ENCODE peak calls at places on chromosomes 12 and 14, in seven cellular contexts. P, S, Y, I, N, C and Q are unnamed samples.

GRCh38 chr12:52971701-52972329 is 22.9 kb downstream of the KRT18 start:
- DNase-seq in P (peak; percentile 79), Y (peak; percentile 75), C (peak; percentile 98), N (no peak), S (no peak), I (peak; percentile 87), Q (peak; percentile 91)

GRCh38 chr14:23056956-23057756 is at the start of gene CDH24:
- DNase-seq in P (peak; percentile 65), N (peak; percentile 83), I (peak; percentile 74), Y (peak; percentile 57), S (peak; percentile 78), C (peak; percentile 82), Q (peak; percentile 79)

GRCh38 chr14:67955241-67955640 is 135.7 kb downstream of the RAD51B start:
- DNase-seq in Y (no peak), P (no peak), S (no peak), C (peak; percentile 67), N (no peak), I (no peak), Q (no peak)

GRCh38 chr14:54221971-54222370 is 174.8 kb upstream of the CDKN3 start:
- DNase-seq in C (no peak), I (no peak), P (no peak), S (no peak), Y (no peak), N (no peak), Q (no peak)

GRCh38 chr12:65885312-65885711 is 61.0 kb downstream of the HMGA2 start:
- DNase-seq in P (no peak), Y (peak; percentile 35), N (no peak), C (no peak), S (no peak), I (no peak), Q (no peak)

GRCh38 chr12:49017764-49018281 is 753 bp downstream of the PRKAG1 start:
- DNase-seq in I (peak; percentile 79), N (no peak), P (no peak), C (peak; percentile 59), S (peak; percentile 43), Y (peak; percentile 46), Q (no peak)

GRCh38 chr12:48917857-48918537 is 7.3 kb downstream of the FKBP11 start:
- DNase-seq in I (no peak), S (no peak), Y (no peak), C (no peak), N (no peak), P (no peak), Q (no peak)

GRCh38 chr12:55847603-55848329 is 5.0 kb upstream of the MMP19 start:
- DNase-seq in Y (peak; percentile 100), N (no peak), C (peak; percentile 94), I (peak; percentile 100), P (no peak), S (no peak), Q (no peak)

GRCh38 chr12:95717336-95717928 is 73.1 kb downstream of the NTN4 start:
- DNase-seq in C (no peak), S (no peak), Y (no peak), I (no peak), P (no peak), N (no peak), Q (no peak)

GRCh38 chr14:53850714-53851296 is 105.8 kb downstream of the BMP4 start:
- DNase-seq in I (peak; percentile 67), P (no peak), S (no peak), N (no peak), C (peak; percentile 70), Y (peak; percentile 39), Q (peak; percentile 53)

GRCh38 chr12:54294152-54294913 is 6.5 kb downstream of the NFE2 start:
- DNase-seq in P (peak; percentile 79), N (peak; percentile 94), Y (no peak), C (peak; percentile 70), S (peak; percentile 41), I (no peak), Q (peak; percentile 73)

GRCh38 chr12:79644274-79645234 is 46.2 kb downstream of the PAWR start:
- DNase-seq in I (no peak), C (no peak), S (no peak), Y (no peak), N (no peak), P (no peak), Q (no peak)

GRCh38 chr14:35337557-35338255 is 45.5 kb downstream of the PSMA6 start:
- DNase-seq in Y (no peak), S (no peak), C (peak; percentile 98), P (peak; percentile 72), N (peak; percentile 49), I (no peak), Q (peak; percentile 90)

GRCh38 chr14:32525591-32525990 is 196.5 kb downstream of the AKAP6 start:
- DNase-seq in P (no peak), C (no peak), I (no peak), S (no peak), N (no peak), Y (no peak), Q (no peak)

GRCh38 chr12:86261606-86262005 is 5.4 kb upstream of the MGAT4C start:
- DNase-seq in Y (no peak), S (no peak), P (no peak), C (no peak), I (no peak), N (no peak), Q (peak; percentile 3)

GRCh38 chr12:20409639-20410038 is 41.3 kb downstream of the PDE3A start:
- DNase-seq in N (no peak), Y (no peak), I (no peak), P (no peak), S (no peak), C (no peak), Q (no peak)

GRCh38 chr14:101103321-101103901 is 199.9 kb upstream of the RTL1 start:
- DNase-seq in P (no peak), N (no peak), I (no peak), Y (no peak), C (no peak), S (no peak), Q (peak; percentile 52)

GRCh38 chr12:3554547-3555115 is 63.6 kb downstream of the PRMT8 start:
- DNase-seq in C (no peak), Y (no peak), I (no peak), P (no peak), S (no peak), N (no peak), Q (no peak)

GRCh38 chr14:65103150-65103760 is 938 bp upstream of the MAX start:
- DNase-seq in C (peak; percentile 29), Y (peak; percentile 27), N (no peak), P (no peak), I (peak; percentile 25), S (no peak), Q (peak; percentile 18)

GRCh38 chr12:122184522-122184921 is 1.6 kb downstream of the LRRC43 start:
- DNase-seq in S (no peak), Y (no peak), P (no peak), I (no peak), C (no peak), N (no peak), Q (no peak)

DNA sequence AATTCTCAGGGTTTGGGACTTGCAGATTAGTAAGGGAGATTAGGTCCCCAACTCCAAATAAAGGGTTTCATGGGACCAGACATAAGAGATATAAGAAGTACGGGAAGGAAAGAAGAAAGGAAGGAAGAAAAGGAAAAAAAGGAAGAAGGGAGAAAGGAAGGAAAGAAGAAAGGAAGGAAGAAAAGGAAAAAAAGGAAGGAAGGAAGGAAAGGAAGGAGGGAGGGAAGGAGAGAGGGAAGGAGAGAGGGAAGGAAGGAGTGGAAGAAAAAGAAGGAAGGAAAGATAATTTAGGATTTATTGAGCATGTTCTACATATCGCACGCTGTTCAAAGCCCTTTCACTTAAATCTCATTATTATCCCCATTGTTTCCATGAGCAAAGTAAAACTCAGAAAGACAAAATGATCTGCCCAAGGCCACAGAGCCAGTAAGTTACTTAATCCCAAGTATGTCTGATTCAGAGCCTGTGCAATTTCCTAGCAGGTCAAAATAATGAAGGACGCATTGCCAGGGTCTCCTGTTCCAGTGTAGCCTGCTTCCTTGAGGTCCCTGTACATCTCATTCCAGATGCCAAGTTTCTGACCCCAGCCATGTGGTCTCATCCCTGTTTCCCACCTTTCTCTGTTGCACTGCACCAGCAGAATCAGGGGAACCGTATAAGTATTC is 3.9 kb upstream of the HDAC7 start:
- DNase-seq in P (no peak), N (no peak), S (no peak), Y (no peak), I (no peak), C (no peak), Q (no peak)
- H3K27ac ChIP-seq in P (no peak overlapping the region), N (no peak overlapping the region), S (no peak overlapping the region), Y (no peak overlapping the region), I (no peak overlapping the region), C (no peak overlapping the region), Q (no peak overlapping the region)

GRCh38 chr12:15632708-15633107 is 156.5 kb downstream of the EPS8 start:
- DNase-seq in N (no peak), P (no peak), C (no peak), Y (no peak), I (no peak), S (no peak), Q (no peak)
- H2BK5ac ChIP-seq in N (no peak overlapping the region), P (no peak overlapping the region), C (no peak overlapping the region), Y (peak overlapping the region; percentile 58), I (peak overlapping the region; percentile 31), S (no peak overlapping the region), Q (no peak overlapping the region)

GRCh38 chr12:99712281-99712680 is 64.7 kb downstream of the GARIN6 start:
- DNase-seq in I (no peak), Y (no peak), S (no peak), C (no peak), N (no peak), P (no peak), Q (no peak)
- H3K18ac ChIP-seq in I (no peak overlapping the region), Y (no peak overlapping the region), S (no peak overlapping the region), C (no peak overlapping the region), N (no peak overlapping the region), P (no peak overlapping the region), Q (no peak overlapping the region)

DNA sequence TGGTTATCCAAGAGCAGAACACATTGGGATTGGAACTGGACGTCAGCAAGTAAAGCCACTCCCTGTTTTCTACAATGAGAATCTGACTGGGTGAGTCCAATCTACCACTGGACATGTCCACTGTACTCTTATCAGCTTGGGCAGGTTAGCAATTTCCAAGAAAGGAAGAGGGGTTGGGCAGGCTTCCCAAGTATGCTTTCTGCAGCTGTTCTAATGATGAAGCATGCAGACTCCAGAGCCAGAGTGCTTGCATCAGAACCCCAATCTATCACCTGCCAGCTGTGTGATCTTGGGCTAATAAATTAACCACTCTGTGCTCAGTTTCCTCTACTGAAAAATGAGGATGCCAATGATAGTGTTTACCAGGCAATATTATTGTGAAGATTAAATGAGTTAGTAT is 92.0 kb downstream of the EMP1 start:
- DNase-seq in S (no peak), N (no peak), C (no peak), I (no peak), P (no peak), Y (peak; percentile 3), Q (no peak)
- H3K27ac ChIP-seq in S (no peak overlapping the region), N (no peak overlapping the region), C (no peak overlapping the region), I (no peak overlapping the region), P (no peak overlapping the region), Y (no peak overlapping the region), Q (no peak overlapping the region)

DNA sequence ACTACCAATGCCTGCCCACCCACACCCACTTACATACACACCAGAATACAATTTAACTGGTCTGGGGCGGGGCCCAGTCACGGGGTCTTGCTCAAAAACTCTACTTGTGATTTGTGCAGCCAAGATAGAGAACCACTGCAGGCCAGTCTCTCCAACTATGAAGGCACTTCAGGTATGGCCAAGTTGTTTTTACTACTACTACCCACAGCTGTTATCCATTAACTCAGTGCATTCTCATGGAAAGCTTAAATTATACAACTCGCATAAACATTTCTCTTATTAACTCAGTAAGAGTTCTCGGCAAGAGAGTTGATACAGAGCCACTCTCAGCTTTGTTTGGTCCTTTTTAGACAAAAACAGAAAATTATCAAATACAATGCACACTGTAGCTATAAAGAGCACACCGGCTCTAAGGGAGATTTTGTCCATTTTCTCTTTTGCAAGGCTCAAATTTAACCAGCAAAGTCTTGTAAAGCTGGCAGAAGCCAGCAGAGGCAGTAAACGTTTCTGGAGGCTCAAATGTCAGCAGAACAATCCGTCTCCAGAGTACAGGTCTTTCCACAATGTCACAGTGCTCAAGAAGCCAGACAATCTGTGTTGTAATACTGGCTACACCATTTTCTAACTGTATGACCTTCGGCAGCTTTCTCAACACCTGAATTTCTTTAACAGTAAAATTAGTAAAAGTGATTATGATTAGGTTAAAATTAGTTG is 85.9 kb downstream of the PTGER2 start:
- DNase-seq in Y (peak; percentile 74), C (no peak), P (no peak), S (no peak), I (peak; percentile 46), N (no peak), Q (peak; percentile 7)
- H2BK5ac ChIP-seq in Y (peak overlapping the region; percentile 71), C (no peak overlapping the region), P (no peak overlapping the region), S (no peak overlapping the region), I (no peak overlapping the region), N (no peak overlapping the region), Q (no peak overlapping the region)